ENCODE peak calls at places on chromosomes 7 and 10, in nine cellular contexts. U is cardiac muscle cell, B is gastrocnemius medialis, W is IMR-90, N is adrenal gland, X is neuronal stem cell, F is kidney, A is lower lobe of right lung, L is NT2/D1. P is an unnamed sample.

GRCh38 chr10:17836917-17837316 is 27.8 kb downstream of the MRC1 start:
- DNase-seq in L (peak; percentile 16), W (peak; percentile 62), N (peak; percentile 23), B (no peak), X (peak; percentile 4), F (no peak), A (no peak), U (peak; percentile 86), P (no peak)

GRCh38 chr7:142795339-142795863 is 24.6 kb downstream of the PRSS2 start:
- DNase-seq in U (no peak), X (no peak), N (no peak), W (no peak), L (peak; percentile 50), F (peak; percentile 59), B (no peak), A (no peak), P (no peak)

GRCh38 chr10:61882621-61883375 is 18.7 kb upstream of the ARID5B start:
- DNase-seq in A (no peak), W (peak; percentile 58), X (no peak), N (no peak), L (no peak), U (peak; percentile 23), B (no peak), F (no peak), P (no peak)

GRCh38 chr7:41316410-41316809 is 386.5 kb downstream of the INHBA start:
- DNase-seq in X (no peak), A (no peak), W (peak; percentile 47), N (no peak), F (no peak), U (no peak), B (no peak), L (no peak), P (no peak)

GRCh38 chr7:35003679-35004278 is 33.5 kb downstream of the DPY19L1 start:
- DNase-seq in W (peak; percentile 90), X (no peak), U (peak; percentile 90), L (no peak), A (peak; percentile 80), F (peak; percentile 80), N (no peak), B (no peak), P (no peak)

GRCh38 chr10:99656199-99657064 is 2.9 kb upstream of the ENTPD7 start:
- DNase-seq in U (peak; percentile 14), F (no peak), W (no peak), N (no peak), L (no peak), B (no peak), X (no peak), A (no peak), P (no peak)

GRCh38 chr10:2658780-2659179 is 408.6 kb upstream of the PFKP start:
- DNase-seq in W (no peak), L (no peak), F (no peak), U (no peak), X (no peak), N (no peak), A (no peak), B (no peak), P (no peak)

GRCh38 chr7:55158983-55159382 is 140.2 kb downstream of the EGFR start:
- DNase-seq in F (no peak), B (no peak), A (no peak), U (no peak), X (no peak), N (no peak), L (no peak), W (no peak), P (no peak)

GRCh38 chr7:147492621-147493020 is 1097.9 kb upstream of the C7orf33 start:
- DNase-seq in N (no peak), X (no peak), F (no peak), A (no peak), W (peak; percentile 77), B (no peak), U (peak; percentile 23), L (no peak), P (no peak)

GRCh38 chr7:43636093-43636492 is 53.2 kb downstream of the STK17A start:
- DNase-seq in F (no peak), N (no peak), A (peak; percentile 74), X (no peak), U (peak; percentile 59), B (no peak), L (no peak), W (peak; percentile 78), P (no peak)

GRCh38 chr7:37287093-37287492 is 161.6 kb downstream of the ELMO1 start:
- DNase-seq in W (no peak), N (no peak), X (no peak), B (no peak), A (no peak), L (no peak), F (no peak), U (peak; percentile 38), P (no peak)

GRCh38 chr10:79070091-79070610 is 1.4 kb downstream of the ZMIZ1 start:
- DNase-seq in A (peak; percentile 75), N (peak; percentile 35), F (peak; percentile 90), W (no peak), B (no peak), X (peak; percentile 57), L (no peak), U (peak; percentile 47), P (no peak)

GRCh38 chr10:71391701-71392100 is 5.0 kb upstream of the CDH23 start:
- DNase-seq in U (no peak), F (no peak), A (no peak), B (no peak), X (no peak), L (no peak), N (no peak), W (no peak), P (no peak)

GRCh38 chr10:71623098-71623985 is 96.2 kb downstream of the C10orf105 start:
- DNase-seq in U (peak; percentile 51), L (no peak), N (no peak), A (no peak), F (no peak), W (peak; percentile 24), B (no peak), X (no peak), P (no peak)

GRCh38 chr7:147088916-147089315 is 972.3 kb downstream of the CNTNAP2 start:
- DNase-seq in N (no peak), U (peak; percentile 1), X (peak; percentile 3), B (no peak), A (no peak), F (no peak), L (no peak), W (no peak), P (no peak)

GRCh38 chr7:14385074-14385473 is 395.6 kb upstream of the ETV1 start:
- DNase-seq in L (no peak), F (no peak), U (no peak), N (no peak), W (peak; percentile 34), B (no peak), X (no peak), A (no peak), P (no peak)

DNA sequence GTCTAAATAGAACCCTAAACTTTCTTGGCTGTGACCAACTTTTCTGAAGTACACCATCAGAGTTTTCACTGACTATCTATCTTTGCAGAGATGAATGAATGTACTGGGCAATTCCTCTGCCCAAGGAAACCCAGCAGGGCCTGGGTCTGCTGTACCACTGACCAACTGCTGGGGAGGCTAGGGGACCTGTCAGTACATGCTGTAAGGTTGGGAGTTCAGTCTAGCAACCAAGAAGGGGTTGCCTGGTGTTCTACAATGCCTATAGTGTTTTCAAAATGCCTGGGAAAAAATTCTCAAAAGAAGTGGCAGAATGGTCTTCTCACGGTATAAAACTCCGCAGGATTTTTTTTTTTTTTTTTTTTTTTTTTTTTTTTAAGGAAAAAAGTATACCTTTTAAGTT is 106.3 kb downstream of the NT5C2 start:
- DNase-seq in U (no peak), A (no peak), X (no peak), F (no peak), N (no peak), B (no peak), L (no peak), W (no peak), P (no peak)
- H3K36me3 ChIP-seq in U (peaks cover 49% of the 10 kb centered on the region), A (peaks cover 94% of the 10 kb centered on the region), X (peaks cover 97% of the 10 kb centered on the region), F (peaks cover 42% of the 10 kb centered on the region), N (no peaks in the 10 kb centered on the region), B (peaks cover 81% of the 10 kb centered on the region), L (peaks cover 87% of the 10 kb centered on the region), W (peaks cover 56% of the 10 kb centered on the region), P (peaks cover 40% of the 10 kb centered on the region)

DNA sequence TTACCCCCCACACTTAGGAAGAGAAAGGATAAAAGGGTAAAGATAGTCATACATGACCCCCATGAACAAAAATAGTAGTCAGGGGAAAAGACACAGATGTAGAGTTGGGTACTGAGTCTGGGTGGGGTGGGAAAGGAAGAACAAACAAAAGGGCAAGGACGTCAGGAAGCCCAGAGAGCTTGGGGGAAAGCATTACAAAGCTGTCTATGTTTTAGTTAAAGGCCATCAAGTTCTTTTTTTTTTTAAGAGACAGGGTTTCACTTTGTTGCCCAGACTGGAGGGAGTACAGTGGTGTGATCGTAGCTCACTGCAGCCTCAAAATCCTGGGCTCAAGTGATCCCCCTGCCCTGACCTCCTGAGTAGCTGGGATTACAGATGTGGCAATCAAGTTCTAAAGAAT is 98.4 kb upstream of the PDLIM1 start:
- DNase-seq in N (no peak), A (no peak), F (no peak), W (no peak), X (no peak), B (no peak), U (no peak), L (no peak), P (no peak)
- H3K4me1 ChIP-seq in N (peaks cover 14% of the 10 kb centered on the region), A (peaks cover 31% of the 10 kb centered on the region), F (no peaks in the 10 kb centered on the region), W (no peaks in the 10 kb centered on the region), X (no peaks in the 10 kb centered on the region), B (peaks cover 28% of the 10 kb centered on the region), U (no peaks in the 10 kb centered on the region), L (no peaks in the 10 kb centered on the region), P (peaks cover 73% of the 10 kb centered on the region)

GRCh38 chr10:344582-345200 is 209.4 kb downstream of the ZMYND11 start:
- DNase-seq in N (no peak), F (no peak), A (no peak), X (no peak), W (no peak), B (no peak), U (no peak), L (no peak), P (no peak)
- H3K36me3 ChIP-seq in N (no peaks in the 10 kb centered on the region), F (peaks cover 34% of the 10 kb centered on the region), A (peaks cover 52% of the 10 kb centered on the region), X (peaks cover 67% of the 10 kb centered on the region), W (peaks cover 39% of the 10 kb centered on the region), B (peaks cover 59% of the 10 kb centered on the region), U (peaks cover 7% of the 10 kb centered on the region), L (peaks cover 31% of the 10 kb centered on the region), P (peaks cover 35% of the 10 kb centered on the region)

DNA sequence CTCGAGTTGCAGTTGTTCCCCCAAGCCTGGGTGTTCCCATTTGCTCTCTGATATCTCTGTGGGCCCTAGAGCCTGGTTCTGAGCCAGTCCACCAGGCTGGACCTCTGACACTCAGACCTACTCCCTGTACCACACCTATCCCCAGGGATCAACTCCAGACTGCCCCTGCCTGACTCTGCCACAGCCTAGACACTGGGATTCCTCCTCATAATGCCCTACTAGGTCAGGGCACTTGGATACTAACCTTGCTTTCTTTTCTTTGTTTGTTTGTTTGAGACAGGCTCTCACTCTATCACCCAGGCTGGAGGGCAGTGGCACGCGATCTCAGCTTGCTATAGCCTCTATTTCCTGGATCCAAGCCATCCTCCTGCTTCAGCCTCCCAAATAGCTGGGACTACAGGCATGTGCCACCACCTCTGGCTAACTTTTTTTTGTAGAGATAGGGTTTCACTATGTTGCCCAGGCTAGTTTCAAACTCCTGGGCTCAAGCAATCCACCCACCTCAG is 30.8 kb upstream of the PDCD4 start:
- DNase-seq in F (no peak), L (no peak), N (no peak), B (no peak), U (no peak), A (no peak), W (no peak), X (no peak), P (no peak)
- H3K4me1 ChIP-seq in F (peaks cover 18% of the 10 kb centered on the region), L (no peaks in the 10 kb centered on the region), N (peaks cover 25% of the 10 kb centered on the region), B (peaks cover 16% of the 10 kb centered on the region), U (peaks cover 19% of the 10 kb centered on the region), A (peaks cover 37% of the 10 kb centered on the region), W (no peaks in the 10 kb centered on the region), X (peaks cover 9% of the 10 kb centered on the region), P (peaks cover 18% of the 10 kb centered on the region)